ENCODE peak calls at places on chromosome 19, in four cellular contexts. O is endothelial cell, J is WTC11, W is AG04450. E is an unnamed sample.
A peak's percentile ranks its signal among the peaks of the same experiment; 100 is the strongest.

GRCh38 chr19:45729774-45730388 is 815 bp downstream of the FBXO46 start:
- DNase-seq in W (no peak), O (no peak), J (no peak), E (no peak)

GRCh38 chr19:57537953-57538547 is 10.9 kb downstream of the ZNF549 start:
- DNase-seq in O (no peak), W (no peak), J (no peak), E (no peak)

GRCh38 chr19:34962281-34962944 is 1.6 kb downstream of the ZNF792 start:
- DNase-seq in W (no peak), J (no peak), O (peak; percentile 57), E (no peak)

GRCh38 chr19:55118401-55118991 is 1.1 kb upstream of the PPP1R12C start:
- DNase-seq in J (peak; percentile 93), O (peak; percentile 65), W (no peak), E (no peak)

GRCh38 chr19:54696117-54696548 is 28.1 kb upstream of the KIR3DL3 start:
- DNase-seq in J (no peak), O (no peak), W (no peak), E (no peak)

GRCh38 chr19:34904846-34905527 is 21.7 kb upstream of the ZNF30 start:
- DNase-seq in J (peak; percentile 52), W (no peak), O (peak; percentile 11), E (no peak)

GRCh38 chr19:43820098-43820860 is 6.8 kb upstream of the ZNF283 start:
- DNase-seq in O (no peak), W (peak; percentile 7), J (peak; percentile 21), E (no peak)

GRCh38 chr19:10018219-10018618 is 4.9 kb downstream of the RDH8 start:
- DNase-seq in W (no peak), J (no peak), O (no peak), E (no peak)

GRCh38 chr19:48833977-48834376 is 2.3 kb downstream of the HSD17B14 start:
- DNase-seq in O (no peak), J (no peak), W (no peak), E (no peak)

GRCh38 chr19:1264801-1265610 is 4.1 kb upstream of the CIRBP start:
- DNase-seq in W (no peak), O (peak; percentile 60), J (peak; percentile 77), E (no peak)

GRCh38 chr19:46386151-46386550 is 27.2 kb downstream of the CCDC8 start:
- DNase-seq in W (no peak), O (no peak), J (no peak), E (no peak)

GRCh38 chr19:4694211-4694987 is 24.3 kb upstream of the MYDGF start:
- DNase-seq in J (no peak), W (peak; percentile 85), O (no peak), E (peak; percentile 39)

DNA sequence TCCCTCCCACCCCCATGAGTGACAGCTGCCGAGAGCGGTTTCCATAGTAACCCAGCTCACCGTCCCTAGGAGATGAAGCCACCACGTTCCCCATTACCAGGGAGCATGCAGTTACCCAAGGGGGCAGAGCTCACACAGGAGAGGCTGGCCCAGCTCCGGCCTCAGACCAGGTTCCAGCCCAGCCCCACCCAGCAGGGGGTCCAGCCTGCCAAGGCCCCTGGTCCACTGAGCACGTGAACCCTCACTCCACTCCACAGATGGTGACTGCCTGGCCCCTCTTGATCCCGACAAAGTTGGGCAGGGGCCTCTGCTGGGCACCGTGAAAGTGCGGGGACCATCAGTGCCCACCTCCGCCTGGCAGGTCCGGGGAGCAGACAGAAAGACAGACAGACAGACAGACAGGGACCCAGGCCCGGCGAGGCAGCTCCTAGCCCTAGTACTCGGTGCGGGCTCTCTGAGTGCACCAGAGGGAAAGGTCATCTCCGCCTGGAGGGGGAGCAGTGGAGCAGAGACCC is 50.7 kb downstream of the CELF5 start:
- DNase-seq in J (peak; percentile 92), O (peak; percentile 77), W (no peak), E (no peak)
- TF ChIP-seq CTCF in J (no peak), O (peak; percentile 57), W (peak; percentile 46), E (peak; percentile 52)

DNA sequence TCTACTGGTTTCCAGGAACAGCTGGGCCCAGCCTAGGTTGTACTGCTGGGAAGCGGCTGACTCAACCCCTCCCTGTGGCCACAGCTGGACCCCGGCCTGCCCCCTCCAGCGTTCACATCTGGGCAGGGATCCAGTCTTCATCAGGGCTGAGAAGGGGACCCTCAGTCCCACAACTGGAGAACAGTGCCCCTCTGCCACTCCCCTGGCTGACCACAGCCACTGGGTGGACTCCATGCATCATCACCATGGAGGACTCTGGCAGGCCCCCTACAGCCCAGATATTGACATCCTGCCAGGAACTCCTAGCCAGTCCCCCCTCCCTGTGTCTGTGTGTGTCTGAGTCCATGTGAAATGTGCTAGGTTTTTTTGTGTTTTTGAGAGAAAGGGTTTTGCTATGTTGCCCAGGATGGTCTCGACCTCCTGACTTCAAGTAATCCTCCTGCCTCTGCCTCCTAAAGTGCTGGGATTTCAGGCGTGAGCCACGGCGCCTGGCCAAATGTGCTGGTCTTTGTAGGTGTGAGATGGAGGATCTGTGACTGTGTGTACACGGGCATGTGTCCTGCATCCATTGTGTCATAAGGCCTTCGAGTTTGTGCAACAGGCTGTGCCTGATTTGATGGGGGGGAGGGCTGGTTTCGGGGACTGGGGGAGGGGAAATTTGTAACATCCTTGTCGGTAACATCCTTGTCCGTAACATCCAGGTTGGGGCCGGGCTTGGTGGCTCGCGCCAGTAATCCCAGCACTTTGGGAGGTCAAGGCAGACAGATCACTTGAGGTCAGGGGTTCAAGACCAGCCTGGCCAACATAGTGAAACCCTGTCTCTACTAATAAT is 4.0 kb upstream of the HOOK2 start:
- DNase-seq in O (peak; percentile 54), W (no peak), J (no peak), E (peak; percentile 49)
- TF ChIP-seq CTCF in O (no peak), W (no peak), J (no peak), E (no peak)

DNA sequence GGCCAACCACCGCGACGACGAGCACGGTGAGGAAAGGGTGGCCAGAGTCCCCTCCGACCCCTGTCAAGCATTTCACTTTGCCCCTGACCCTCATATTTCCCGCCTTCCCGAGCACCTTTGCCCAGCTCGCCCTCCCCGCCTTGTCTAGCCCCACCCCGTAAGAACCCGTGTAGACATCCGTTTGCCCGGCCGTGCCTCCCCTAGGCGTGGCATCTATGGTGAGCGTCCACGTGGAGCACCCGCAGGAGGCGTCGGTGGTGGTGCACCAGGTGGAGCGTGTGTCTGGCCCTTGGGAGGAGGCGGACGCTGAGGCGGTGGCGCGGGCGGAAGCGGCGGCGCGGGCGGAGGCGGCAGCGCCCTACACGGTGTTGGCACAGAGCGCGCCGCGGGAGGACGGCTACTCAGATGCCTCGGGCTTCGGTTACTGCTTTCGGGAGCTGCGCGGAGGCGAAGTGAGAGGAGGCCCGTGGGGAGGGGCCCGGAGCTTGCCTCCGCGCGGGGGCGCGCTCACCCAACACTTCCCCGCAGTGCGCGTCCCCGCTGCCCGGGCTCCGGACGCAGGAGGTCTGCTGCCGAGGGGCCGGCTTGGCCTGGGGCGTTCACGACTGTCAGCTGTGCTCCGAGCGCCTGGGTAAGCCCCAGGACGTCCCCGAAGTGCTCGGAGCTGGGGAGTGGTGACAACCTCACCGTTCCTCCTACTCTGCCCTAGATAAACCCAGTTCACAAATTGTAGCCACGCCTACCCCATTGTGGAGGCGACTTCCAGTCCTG is 4.2 kb downstream of the LTBP4 start:
- DNase-seq in W (no peak), O (peak; percentile 48), J (peak; percentile 66), E (no peak)
- TF ChIP-seq CTCF in W (peak; percentile 13), O (no peak), J (no peak), E (peak; percentile 12)

GRCh38 chr19:38698225-38699026 is 45.8 kb downstream of the CAPN12 start:
- DNase-seq in J (no peak), W (no peak), O (no peak), E (no peak)
- TF ChIP-seq CTCF in J (no peak), W (no peak), O (no peak), E (no peak)

GRCh38 chr19:15264061-15264932 is 32.0 kb upstream of the EPHX3 start:
- DNase-seq in W (peak; percentile 34), O (peak; percentile 91), J (peak; percentile 88), E (no peak)

GRCh38 chr19:15266683-15267082 is 34.4 kb upstream of the EPHX3 start:
- DNase-seq in W (no peak), J (no peak), O (no peak), E (no peak)

GRCh38 chr19:15264933-15265206 is 32.6 kb upstream of the EPHX3 start:
- DNase-seq in W (no peak), J (no peak), O (no peak), E (no peak)

GRCh38 chr19:15265214-15265613 is 33.0 kb upstream of the EPHX3 start:
- DNase-seq in O (no peak), J (no peak), W (no peak), E (no peak)

GRCh38 chr19:15265849-15266248 is 33.6 kb upstream of the EPHX3 start:
- DNase-seq in O (no peak), W (peak; percentile 96), J (no peak), E (peak; percentile 94)
- TF ChIP-seq CTCF in O (no peak), W (no peak), J (no peak), E (no peak)

DNA sequence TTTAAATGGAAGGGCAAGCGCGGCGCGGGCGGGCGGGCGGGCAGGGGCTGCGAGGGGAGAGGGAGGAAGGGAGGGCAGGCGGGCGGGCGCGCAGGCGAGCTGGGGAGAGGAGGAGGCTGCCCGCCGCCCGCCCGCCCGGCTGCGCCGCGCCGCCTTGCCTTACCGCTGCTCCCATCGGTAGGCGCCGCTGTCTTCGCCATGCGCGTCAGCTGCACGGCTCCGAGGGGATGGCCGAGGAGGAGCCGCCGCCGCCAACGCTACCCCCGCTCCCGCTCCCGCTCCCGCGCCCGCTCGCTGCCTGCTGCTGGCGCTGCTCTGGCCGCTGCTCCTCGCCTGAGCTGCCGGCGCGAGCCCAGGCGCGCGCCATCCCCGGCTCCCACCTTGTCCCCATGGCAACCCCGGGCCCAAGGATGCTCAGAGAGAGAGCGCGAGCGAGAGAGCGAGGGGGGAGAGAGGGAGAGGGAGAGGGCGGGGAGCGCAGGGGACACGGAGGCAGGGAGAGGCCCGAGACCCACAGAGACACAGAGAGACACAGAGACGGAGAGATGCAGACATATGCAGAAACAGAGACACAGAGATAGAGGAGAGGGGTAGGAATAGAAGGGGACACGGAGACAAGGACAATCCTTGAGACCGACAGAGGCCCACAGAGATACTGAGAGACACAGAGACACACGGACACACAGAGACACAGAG is 40.3 kb downstream of the DEDD2 start:
- DNase-seq in W (peak; percentile 32), O (peak; percentile 79), J (peak; percentile 85), E (peak; percentile 25)
- TF ChIP-seq CTCF in W (peak; percentile 40), O (no peak), J (no peak), E (peak; percentile 31)

GRCh38 chr19:13881692-13882418 is 4.9 kb downstream of the NANOS3 start:
- DNase-seq in J (no peak), W (no peak), O (no peak), E (no peak)
- TF ChIP-seq CTCF in J (no peak), W (no peak), O (no peak), E (no peak)